ENCODE peak calls at places on chromosome X, in nine cellular contexts. D is DND-41, R is dorsolateral prefrontal cortex, O is HCT116, C is AG09309, F is hippocampal formation, H is germinal center, W is NAMALWA, N is cerebellar cortex. K is an unnamed sample.

GRCh38 chrX:124293810-124294209 is 38.6 kb upstream of the TEX13D start:
- DNase-seq in D (no peak), F (no peak), R (no peak), N (no peak), C (no peak), H (no peak), O (no peak), W (no peak), K (no peak)

GRCh38 chrX:129522184-129523059 is 868 bp downstream of the SMARCA1 start:
- DNase-seq in F (peak), R (peak), C (no peak), D (no peak), O (peak), W (no peak), N (peak), H (peak), K (no peak)

GRCh38 chrX:31269914-31270313 is 198.1 kb upstream of the FTHL17 start:
- DNase-seq in N (no peak), W (no peak), D (no peak), C (no peak), O (no peak), F (no peak), H (no peak), R (no peak), K (no peak)

GRCh38 chrX:129845616-129846190 is 2.0 kb upstream of the ZDHHC9 start:
- DNase-seq in W (no peak), F (no peak), N (no peak), C (no peak), H (no peak), R (no peak), O (peak), D (no peak), K (no peak)

GRCh38 chrX:123217077-123217476 is 33.0 kb downstream of the GRIA3 start:
- DNase-seq in N (no peak), F (no peak), H (no peak), C (peak), W (no peak), D (no peak), R (no peak), O (no peak), K (no peak)

GRCh38 chrX:63330681-63331080 is 20.5 kb downstream of the SPIN4 start:
- DNase-seq in F (no peak), D (no peak), R (no peak), W (no peak), N (no peak), H (no peak), C (no peak), O (no peak), K (no peak)

GRCh38 chrX:39773923-39774803 is 323.6 kb downstream of the BCOR start:
- DNase-seq in W (no peak), O (no peak), H (no peak), N (no peak), C (no peak), R (no peak), F (no peak), D (no peak), K (no peak)

GRCh38 chrX:120419465-120419864 is 49.6 kb downstream of the LAMP2 start:
- DNase-seq in D (peak), H (peak), W (peak), N (no peak), O (no peak), C (no peak), F (no peak), R (no peak), K (no peak)

GRCh38 chrX:108091878-108092291 is 307 bp downstream of the ATG4A start:
- DNase-seq in W (no peak), C (no peak), F (no peak), O (peak), R (no peak), D (no peak), N (peak), H (peak), K (peak)

GRCh38 chrX:44003975-44004374 is 30.8 kb upstream of the NDP start:
- DNase-seq in R (peak), N (no peak), F (no peak), C (no peak), O (no peak), W (no peak), H (no peak), D (no peak), K (no peak)

GRCh38 chrX:121000589-121000988 is 15.0 kb upstream of the CT47A1 start:
- DNase-seq in R (no peak), O (peak), N (peak), W (peak), F (no peak), D (no peak), H (no peak), C (no peak), K (peak)

GRCh38 chrX:124421898-124422622 is 75.7 kb downstream of the SH2D1A start:
- DNase-seq in C (no peak), W (no peak), H (no peak), N (no peak), O (no peak), R (no peak), D (no peak), F (no peak), K (no peak)

GRCh38 chrX:11952176-11952720 is 186.0 kb upstream of the FRMPD4 start:
- DNase-seq in N (no peak), W (no peak), H (no peak), O (no peak), R (no peak), C (no peak), D (no peak), F (no peak), K (no peak)

GRCh38 chrX:3527811-3528210 is 181.4 kb upstream of the MXRA5 start:
- DNase-seq in H (no peak), R (no peak), N (no peak), D (no peak), F (no peak), W (no peak), O (no peak), C (no peak), K (no peak)

GRCh38 chrX:56759736-56760409 is 30.8 kb downstream of the NBDY start:
- DNase-seq in D (no peak), H (no peak), R (no peak), O (no peak), F (no peak), N (no peak), C (no peak), W (no peak), K (no peak)

GRCh38 chrX:108439434-108439883 is at the start of gene COL4A5:
- DNase-seq in F (peak), W (no peak), C (no peak), H (no peak), O (peak), R (no peak), D (no peak), N (no peak), K (peak)

GRCh38 chrX:110472265-110472664 is 113.6 kb downstream of the RTL9 start:
- DNase-seq in C (no peak), O (no peak), R (no peak), N (no peak), W (no peak), H (no peak), F (no peak), D (no peak), K (no peak)

GRCh38 chrX:45323387-45323786 is 122.7 kb upstream of the DIPK2B start:
- DNase-seq in O (no peak), F (no peak), R (no peak), D (no peak), H (no peak), N (no peak), W (no peak), C (no peak), K (no peak)

GRCh38 chrX:68431836-68432235 is 1.5 kb downstream of the OPHN1 start:
- DNase-seq in F (no peak), H (no peak), C (no peak), W (no peak), N (no peak), D (no peak), O (no peak), R (no peak), K (no peak)

GRCh38 chrX:129193357-129193756 is 329.9 kb downstream of the SMARCA1 start:
- DNase-seq in H (no peak), R (no peak), C (no peak), W (no peak), O (no peak), D (no peak), N (no peak), F (no peak), K (no peak)

GRCh38 chrX:119887721-119888425 is 7.8 kb upstream of the AKAP14 start:
- DNase-seq in R (no peak), D (no peak), W (peak), N (peak), C (no peak), F (no peak), H (peak), O (peak), K (peak)

GRCh38 chrX:36407886-36408285 is 488.4 kb downstream of the CFAP47 start:
- DNase-seq in N (no peak), F (no peak), R (no peak), D (no peak), C (no peak), W (no peak), H (no peak), O (no peak), K (no peak)

GRCh38 chrX:42680651-42681050 is 97.3 kb downstream of the PPP1R2C start:
- DNase-seq in O (no peak), C (no peak), H (no peak), D (no peak), R (no peak), N (no peak), W (peak), F (no peak), K (no peak)

GRCh38 chrX:147850875-147851274 is 60.8 kb upstream of the FMR1 start:
- DNase-seq in W (no peak), D (no peak), N (no peak), C (no peak), H (no peak), O (no peak), R (no peak), F (no peak), K (no peak)

GRCh38 chrX:6667048-6667768 is 132.3 kb upstream of the VCX3A start:
- DNase-seq in W (peak), H (no peak), O (no peak), R (no peak), F (no peak), C (no peak), N (no peak), D (no peak), K (peak)

GRCh38 chrX:23784487-23785301 is 1.7 kb downstream of the SAT1 start:
- DNase-seq in D (no peak), O (no peak), R (no peak), H (peak), N (no peak), W (peak), F (no peak), C (peak), K (peak)

GRCh38 chrX:17635231-17635630 is 102.1 kb upstream of the SCML1 start:
- DNase-seq in R (no peak), F (no peak), W (peak), O (no peak), D (no peak), C (no peak), H (no peak), N (no peak), K (no peak)

GRCh38 chrX:108001218-108001814 is 19.1 kb upstream of the TEX13B start:
- DNase-seq in D (peak), W (peak), F (no peak), O (peak), N (peak), C (peak), H (peak), R (no peak), K (peak)

GRCh38 chrX:39814391-39814790 is 283.4 kb downstream of the BCOR start:
- DNase-seq in W (peak), F (no peak), C (no peak), O (peak), R (no peak), D (peak), H (peak), N (peak), K (peak)

GRCh38 chrX:15107367-15107988 is 162.4 kb downstream of the ASB9 start:
- DNase-seq in R (no peak), C (no peak), F (no peak), D (no peak), O (no peak), W (peak), H (no peak), N (no peak), K (no peak)

GRCh38 chrX:46354481-46354880 is 190.7 kb downstream of the ZNF674 start:
- DNase-seq in O (no peak), F (no peak), W (no peak), N (no peak), C (no peak), R (no peak), H (no peak), D (no peak), K (no peak)

K was measured in Kasumi-1.